ENCODE peak calls at places on chromosome 21, in ten cellular contexts. B, O, T, N, E, G, S, A, Q and C are unnamed samples.

GRCh38 chr21:45335761-45336534 is 48.3 kb upstream of the POFUT2 start:
- DNase-seq in B (no peak), O (no peak), T (no peak), N (peak), E (no peak), G (no peak), S (no peak), A (no peak), Q (no peak), C (no peak)

GRCh38 chr21:38439336-38439900 is 58.9 kb downstream of the ERG start:
- DNase-seq in B (no peak), O (no peak), T (no peak), N (no peak), E (no peak), G (no peak), S (no peak), A (no peak), Q (peak), C (no peak)

GRCh38 chr21:36741506-36741905 is 42.6 kb downstream of the SIM2 start:
- DNase-seq in B (no peak), O (no peak), T (no peak), N (no peak), E (no peak), G (no peak), S (no peak), A (no peak), Q (no peak), C (no peak)

GRCh38 chr21:32184485-32184884 is 94.4 kb downstream of the MIS18A start:
- DNase-seq in B (no peak), O (no peak), T (no peak), N (no peak), E (no peak), G (no peak), S (no peak), A (no peak), Q (no peak), C (no peak)

GRCh38 chr21:35664683-35665082 is 395.6 kb downstream of the SETD4 start:
- DNase-seq in B (no peak), O (peak), T (peak), N (no peak), E (peak), G (no peak), S (no peak), A (no peak), Q (peak), C (no peak)

GRCh38 chr21:46661211-46661625 is 25.7 kb downstream of the PRMT2 start:
- DNase-seq in B (peak), O (no peak), T (no peak), N (peak), E (no peak), G (peak), S (peak), A (peak), Q (peak), C (no peak)

GRCh38 chr21:41601573-41602371 is 93.8 kb upstream of the TMPRSS2 start:
- DNase-seq in B (no peak), O (no peak), T (no peak), N (no peak), E (no peak), G (peak), S (no peak), A (no peak), Q (peak), C (no peak)

GRCh38 chr21:27101533-27101932 is 134.6 kb upstream of the ADAMTS5 start:
- DNase-seq in B (no peak), O (no peak), T (no peak), N (no peak), E (no peak), G (no peak), S (no peak), A (no peak), Q (no peak), C (no peak)

GRCh38 chr21:35291963-35292627 is 243.0 kb upstream of the RUNX1 start:
- DNase-seq in B (no peak), O (no peak), T (no peak), N (no peak), E (no peak), G (no peak), S (no peak), A (no peak), Q (peak), C (no peak)

GRCh38 chr21:15841856-15842564 is 112.2 kb downstream of the USP25 start:
- DNase-seq in B (no peak), O (no peak), T (no peak), N (no peak), E (peak), G (peak), S (no peak), A (no peak), Q (peak), C (no peak)

GRCh38 chr21:45613396-45613795 is 30.1 kb upstream of the PCBP3 start:
- DNase-seq in B (no peak), O (no peak), T (no peak), N (no peak), E (no peak), G (no peak), S (no peak), A (no peak), Q (no peak), C (no peak)

GRCh38 chr21:45417951-45418300 is 13.0 kb downstream of the COL18A1 start:
- DNase-seq in B (no peak), O (no peak), T (no peak), N (no peak), E (no peak), G (no peak), S (no peak), A (no peak), Q (no peak), C (no peak)

DNA sequence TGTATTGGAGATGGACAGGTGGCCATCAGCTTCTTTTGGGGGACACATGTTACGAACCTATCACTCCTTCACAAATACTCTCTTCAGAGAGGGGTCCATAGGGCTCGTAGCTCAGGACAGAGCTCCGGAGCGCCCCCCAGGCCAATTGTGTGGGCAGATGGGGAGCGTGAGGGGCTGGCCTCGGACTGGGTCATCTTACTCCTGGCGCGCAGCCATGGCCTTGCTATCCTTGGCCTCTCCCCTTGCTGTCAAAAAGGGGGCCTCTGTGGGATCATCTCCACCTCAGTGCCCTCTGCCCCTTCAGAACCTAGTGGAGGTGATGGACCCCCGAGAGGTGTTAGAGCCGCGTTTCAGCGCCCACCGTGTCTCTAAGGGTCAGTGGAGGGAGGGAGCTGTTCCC is 35.0 kb downstream of the ATP5PO start:
- DNase-seq in B (no peak), O (no peak), T (no peak), N (no peak), E (no peak), G (no peak), S (no peak), A (no peak), Q (no peak), C (no peak)
- TF ChIP-seq CTCF in B (no peak), O (no peak), T (no peak), N (no peak), E (no peak), G (no peak), S (no peak), A (no peak), Q (no peak), C (no peak)

GRCh38 chr21:42669069-42669468 is 15.6 kb downstream of the PDE9A start:
- DNase-seq in B (peak), O (no peak), T (no peak), N (no peak), E (no peak), G (no peak), S (no peak), A (no peak), Q (no peak), C (no peak)
- TF ChIP-seq CTCF in B (no peak), O (no peak), T (no peak), N (no peak), E (no peak), G (no peak), S (no peak), A (peak), Q (no peak), C (no peak)

GRCh38 chr21:29335720-29336119 is 37.0 kb downstream of the BACH1 start:
- DNase-seq in B (no peak), O (no peak), T (no peak), N (no peak), E (no peak), G (no peak), S (no peak), A (no peak), Q (peak), C (no peak)
- TF ChIP-seq CTCF in B (no peak), O (no peak), T (peak), N (no peak), E (no peak), G (no peak), S (no peak), A (no peak), Q (no peak), C (no peak)

DNA sequence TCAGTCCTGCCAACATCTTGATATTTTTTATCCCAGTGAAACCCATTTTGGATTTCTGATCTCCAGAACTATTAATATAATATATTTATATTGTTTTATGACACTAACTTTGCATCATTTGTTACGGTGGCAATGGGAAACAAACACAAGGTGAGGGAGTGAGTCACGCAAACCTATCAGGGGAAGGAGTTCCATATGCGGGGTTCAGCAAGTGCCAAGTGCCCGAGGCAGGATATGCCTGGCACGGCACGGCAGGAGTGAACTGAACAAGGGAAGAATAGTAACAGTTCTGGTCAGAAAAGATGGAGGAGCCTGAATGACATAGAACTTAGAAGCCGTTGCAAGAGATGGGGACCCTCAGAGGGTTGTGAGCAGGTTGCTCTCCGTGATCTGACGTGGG is 7.7 kb upstream of the IL10RB start:
- DNase-seq in B (no peak), O (no peak), T (no peak), N (no peak), E (no peak), G (no peak), S (no peak), A (no peak), Q (no peak), C (peak)
- TF ChIP-seq CTCF in B (no peak), O (no peak), T (no peak), N (no peak), E (no peak), G (no peak), S (no peak), A (no peak), Q (no peak), C (no peak)